ENCODE peak calls at places on chromosomes 3 and 15, in four cellular contexts. Q is GM12878, T is HepG2, W is K562. X is an unnamed sample.

GRCh38 chr3:73868688-73869315 is 244.1 kb upstream of the PDZRN3 start:
- DNase-seq in Q (no peak), W (peak; percentile 2), T (peak; percentile 12), X (peak; percentile 71)

GRCh38 chr3:8952130-8952529 is 11.1 kb downstream of the RAD18 start:
- DNase-seq in Q (no peak), T (no peak), W (no peak), X (no peak)

GRCh38 chr3:71441217-71441924 is 142.2 kb downstream of the FOXP1 start:
- DNase-seq in Q (no peak), W (no peak), T (no peak), X (no peak)

GRCh38 chr3:16837602-16838001 is 47.2 kb upstream of the PLCL2 start:
- DNase-seq in Q (no peak), T (no peak), W (no peak), X (peak; percentile 32)

GRCh38 chr3:144054766-144055165 is 83.1 kb downstream of the DIPK2A start:
- DNase-seq in T (no peak), Q (no peak), W (no peak), X (no peak)

GRCh38 chr15:49721091-49721490 is 100.2 kb downstream of the DTWD1 start:
- DNase-seq in W (no peak), T (no peak), Q (no peak), X (no peak)

GRCh38 chr15:85044251-85044853 is 62.7 kb downstream of the PDE8A start:
- DNase-seq in W (no peak), T (peak; percentile 63), Q (peak; percentile 44), X (peak; percentile 82)

GRCh38 chr15:44216958-44217357 is 21.9 kb upstream of the FRMD5 start:
- DNase-seq in T (no peak), Q (no peak), W (no peak), X (no peak)

GRCh38 chr3:186806173-186807055 is at the start of gene RFC4:
- DNase-seq in Q (no peak), W (peak; percentile 84), T (peak; percentile 72), X (peak; percentile 88)

GRCh38 chr3:44680921-44681455 is 31.5 kb upstream of the ZNF502 start:
- DNase-seq in T (no peak), Q (no peak), W (no peak), X (no peak)
- H3K27ac ChIP-seq in T (no peak overlapping the region), Q (no peak overlapping the region), W (no peak overlapping the region), X (no peak overlapping the region)

DNA sequence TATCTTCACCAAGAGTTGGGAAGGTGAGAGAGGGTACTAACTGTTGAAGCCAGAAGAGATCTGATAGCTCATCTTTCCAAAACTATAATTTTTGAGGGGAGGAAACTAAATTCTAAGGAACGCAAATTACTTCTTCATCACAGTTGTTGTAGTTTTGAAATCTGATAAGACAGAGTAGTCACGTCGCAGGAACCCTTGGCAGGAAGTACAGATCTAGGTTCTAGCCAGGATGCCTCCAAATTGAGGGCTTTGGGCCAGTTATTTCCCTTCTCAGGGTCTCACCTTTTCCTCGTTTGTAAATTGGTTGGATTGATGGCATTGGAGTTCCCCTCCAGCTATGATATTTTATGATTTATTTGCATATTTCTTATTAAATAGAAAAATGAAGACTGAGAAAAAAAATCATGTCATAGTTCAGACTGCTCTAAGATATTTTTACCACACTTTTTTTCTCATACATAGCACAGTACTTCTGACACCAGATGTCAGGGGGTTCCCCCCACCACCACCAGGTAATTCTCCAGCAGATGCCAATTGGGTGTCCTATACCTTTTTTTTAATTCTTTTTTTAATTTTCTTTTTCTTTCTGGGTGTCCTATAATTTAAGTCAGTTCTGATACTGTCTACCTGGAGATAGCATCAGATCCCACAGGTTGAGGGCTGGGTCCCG is 32.3 kb upstream of the APH1B start:
- DNase-seq in Q (no peak), W (no peak), T (no peak), X (no peak)
- H2AFZ ChIP-seq in Q (no peak overlapping the region), W (no peak overlapping the region), T (no peak overlapping the region), X (no peak overlapping the region)

DNA sequence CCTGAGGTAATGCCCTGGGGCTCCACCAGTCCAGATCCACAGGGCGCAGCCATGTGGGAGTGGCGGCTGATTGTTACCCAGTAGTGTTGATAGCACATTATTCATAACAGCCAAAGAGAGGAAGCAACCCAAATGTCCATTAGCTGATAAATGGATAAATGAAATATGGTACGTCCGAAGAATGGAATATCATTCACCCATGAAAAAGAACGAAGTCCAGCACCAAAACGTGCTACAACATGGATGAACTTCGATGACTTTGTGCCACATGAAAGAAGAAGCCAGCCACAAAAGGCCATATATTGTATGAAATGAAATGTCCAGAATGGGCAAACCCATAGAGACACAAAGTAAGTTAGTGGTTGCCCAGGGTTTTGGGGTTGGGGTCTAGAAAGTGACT is 6.4 kb downstream of the SMAD6 start:
- DNase-seq in T (no peak), W (no peak), Q (no peak), X (no peak)
- TF ChIP-seq JUNB in T (no peak), W (no peak), Q (no peak), X (no peak)

GRCh38 chr3:53194218-53195065 is 33.4 kb downstream of the PRKCD start:
- DNase-seq in Q (no peak), W (no peak), T (no peak), X (peak; percentile 85)

GRCh38 chr3:53192608-53193007 is 31.6 kb downstream of the PRKCD start:
- DNase-seq in Q (no peak), W (no peak), T (no peak), X (no peak)

GRCh38 chr3:53191836-53192480 is 30.9 kb downstream of the PRKCD start:
- DNase-seq in Q (no peak), W (no peak), T (no peak), X (no peak)

GRCh38 chr3:53195066-53195450 is 34.0 kb downstream of the PRKCD start:
- DNase-seq in Q (no peak), W (no peak), T (no peak), X (no peak)

DNA sequence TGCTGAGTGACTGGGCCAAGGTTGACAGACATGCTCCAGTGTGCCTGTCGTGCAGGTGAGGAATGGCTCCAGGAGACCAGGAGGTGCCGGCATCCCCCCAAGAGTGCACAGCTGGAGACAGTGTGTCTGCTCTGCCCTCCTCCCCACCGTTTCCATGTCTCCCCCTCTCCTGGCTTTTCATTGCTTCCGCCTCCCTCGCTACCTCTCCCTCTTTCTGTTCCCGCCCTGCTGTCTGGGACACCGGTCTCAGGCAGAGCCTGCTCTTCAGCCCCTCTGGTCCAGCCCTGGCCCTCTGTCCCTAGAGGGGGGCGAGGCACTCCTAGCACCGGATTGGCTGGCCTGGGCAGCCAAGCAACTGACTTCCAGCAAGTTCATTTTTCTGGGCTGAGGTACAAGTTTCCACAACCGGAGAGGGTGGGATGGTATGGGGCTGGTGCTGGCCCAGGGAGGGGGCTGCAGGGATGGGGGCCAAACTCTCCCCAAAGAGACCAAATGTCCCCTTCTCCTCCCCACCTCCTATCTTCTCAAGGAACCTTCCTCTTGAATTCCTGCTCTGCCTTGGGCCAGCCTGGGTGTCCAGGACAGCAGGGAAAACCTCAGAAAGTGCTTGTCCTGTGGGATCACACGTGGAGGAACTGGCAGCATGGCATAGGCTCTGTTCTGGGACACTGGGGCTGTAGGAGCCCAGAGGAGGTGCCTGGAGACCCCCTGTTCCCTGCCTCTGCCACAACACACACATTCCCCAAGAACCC is 32.6 kb downstream of the PRKCD start:
- DNase-seq in W (no peak), T (no peak), Q (no peak), X (no peak)
- H3K27ac ChIP-seq in W (no peak overlapping the region), T (no peak overlapping the region), Q (peak overlapping the region; percentile 57), X (peak overlapping the region; percentile 32)

GRCh38 chr3:67297715-67298475 is 299.8 kb downstream of the KBTBD8 start:
- DNase-seq in W (no peak), Q (no peak), T (no peak), X (no peak)
- H2AFZ ChIP-seq in W (no peak overlapping the region), Q (no peak overlapping the region), T (no peak overlapping the region), X (no peak overlapping the region)

GRCh38 chr3:59981377-59981776 is 931.6 kb upstream of the CFAP20DC start:
- DNase-seq in T (no peak), W (no peak), Q (no peak), X (no peak)
- TF ChIP-seq JUNB in T (no peak), W (no peak), Q (no peak), X (no peak)